ENCODE peak calls at places on chromosomes 16 and 17, in four cellular contexts. F is non-pigmented ciliary epithelial cell, W is left ventricle myocardium inferior, Q is germinal center. L is an unnamed sample.

GRCh38 chr16:85626191-85626951 is 13.2 kb downstream of the GSE1 start:
- DNase-seq in W (peak; percentile 40), Q (no peak), F (no peak), L (no peak)

GRCh38 chr16:57022445-57022844 is 33.1 kb downstream of the NLRC5 start:
- DNase-seq in Q (no peak), W (no peak), F (no peak), L (no peak)

GRCh38 chr16:1215574-1216295 is 9.3 kb downstream of the TPSG1 start:
- DNase-seq in F (no peak), W (no peak), Q (no peak), L (no peak)

GRCh38 chr17:72719582-72720493 is 372.6 kb downstream of the SLC39A11 start:
- DNase-seq in Q (no peak), W (no peak), F (no peak), L (no peak)

GRCh38 chr17:79038545-79039135 is 14.7 kb downstream of the C1QTNF1 start:
- DNase-seq in F (peak; percentile 64), Q (no peak), W (no peak), L (peak; percentile 21)

GRCh38 chr16:1533443-1533951 is at the start of gene TMEM204:
- DNase-seq in W (peak; percentile 86), F (no peak), Q (no peak), L (peak; percentile 81)

GRCh38 chr17:49898547-49899490 is 51.0 kb upstream of the TAC4 start:
- DNase-seq in W (no peak), F (no peak), Q (no peak), L (no peak)

GRCh38 chr17:37770631-37771518 is 26.0 kb upstream of the HNF1B start:
- DNase-seq in Q (no peak), W (peak; percentile 29), F (no peak), L (no peak)

GRCh38 chr16:70573451-70574121 is 50.0 kb downstream of the SF3B3 start:
- DNase-seq in W (peak; percentile 45), F (peak; percentile 88), Q (no peak), L (no peak)

GRCh38 chr17:77735341-77736206 is 222.9 kb upstream of the TNRC6C start:
- DNase-seq in Q (no peak), F (no peak), W (peak; percentile 69), L (peak; percentile 70)

GRCh38 chr16:86523166-86523740 is 12.9 kb downstream of the FOXF1 start:
- DNase-seq in W (peak; percentile 0), F (no peak), Q (no peak), L (no peak)

GRCh38 chr17:61349350-61349749 is 50.3 kb upstream of the TBX2 start:
- DNase-seq in W (no peak), Q (no peak), F (no peak), L (no peak)

GRCh38 chr17:41835800-41836549 is at the start of gene NT5C3B:
- DNase-seq in F (no peak), Q (peak; percentile 88), W (peak; percentile 65), L (peak; percentile 68)

GRCh38 chr17:49578963-49579500 is 3.4 kb downstream of the NXPH3 start:
- DNase-seq in W (no peak), Q (no peak), F (no peak), L (no peak)

GRCh38 chr17:73142763-73143395 is 21.9 kb upstream of the SSTR2 start:
- DNase-seq in Q (no peak), W (no peak), F (no peak), L (no peak)

GRCh38 chr17:67994827-67995567 is 1.3 kb downstream of the C17orf58 start:
- DNase-seq in F (no peak), Q (no peak), W (no peak), L (peak; percentile 30)

GRCh38 chr16:69217433-69217832 is 30.5 kb downstream of the SNTB2 start:
- DNase-seq in W (no peak), Q (no peak), F (peak; percentile 55), L (no peak)

GRCh38 chr16:87043273-87044030 is 273.7 kb downstream of the C16orf95 start:
- DNase-seq in F (no peak), W (no peak), Q (no peak), L (no peak)

GRCh38 chr17:17032131-17032692 is 10.0 kb upstream of the MPRIP start:
- DNase-seq in F (no peak), Q (no peak), W (peak; percentile 57), L (no peak)

GRCh38 chr16:70753228-70753627 is 47.7 kb downstream of the VAC14 start:
- DNase-seq in Q (no peak), F (no peak), W (no peak), L (no peak)

GRCh38 chr16:57761957-57762356 is 26.4 kb downstream of the KATNB1 start:
- DNase-seq in F (no peak), Q (no peak), W (no peak), L (no peak)

GRCh38 chr17:27768858-27769410 is 31.4 kb downstream of the NOS2 start:
- DNase-seq in Q (no peak), F (no peak), W (no peak), L (no peak)

GRCh38 chr17:83196088-83196765 is 116.8 kb downstream of the METRNL start:
- DNase-seq in W (peak; percentile 17), Q (no peak), F (no peak), L (no peak)

GRCh38 chr17:9204623-9205329 is 183.5 kb downstream of the NTN1 start:
- DNase-seq in F (no peak), Q (peak; percentile 21), W (no peak), L (no peak)

GRCh38 chr16:56339431-56340195 is 85.7 kb downstream of the AMFR start:
- DNase-seq in W (no peak), Q (no peak), F (no peak), L (no peak)

GRCh38 chr17:74977802-74978201 is 5.2 kb upstream of the HID1 start:
- DNase-seq in W (no peak), F (no peak), Q (no peak), L (no peak)

GRCh38 chr17:81379523-81379942 is 15.7 kb upstream of the BAHCC1 start:
- DNase-seq in W (no peak), Q (no peak), F (no peak), L (no peak)

GRCh38 chr16:11224096-11224893 is 31.7 kb downstream of the SOCS1 start:
- DNase-seq in Q (peak; percentile 88), W (peak; percentile 85), F (no peak), L (peak; percentile 62)

GRCh38 chr16:77574867-77575619 is 140.2 kb upstream of the ADAMTS18 start:
- DNase-seq in F (no peak), W (no peak), Q (no peak), L (peak; percentile 24)

GRCh38 chr17:42404326-42405055 is 16.2 kb upstream of the STAT3 start:
- DNase-seq in F (no peak), W (no peak), Q (no peak), L (no peak)

GRCh38 chr16:88569614-88569984 is 604 bp upstream of the ZC3H18 start:
- DNase-seq in F (no peak), Q (no peak), W (peak; percentile 33), L (peak; percentile 34)

GRCh38 chr16:60929-61878 is 7.6 kb downstream of the SNRNP25 start:
- DNase-seq in Q (no peak), W (no peak), F (no peak), L (no peak)

GRCh38 chr16:14309001-14309886 is 238.1 kb downstream of the MRTFB start:
- DNase-seq in F (no peak), Q (peak; percentile 58), W (no peak), L (no peak)

GRCh38 chr16:72877374-72878028 is 170.4 kb downstream of the ZFHX3 start:
- DNase-seq in W (no peak), F (peak; percentile 79), Q (no peak), L (no peak)

GRCh38 chr17:34442387-34443111 is 79.5 kb upstream of the CCL1 start:
- DNase-seq in W (no peak), F (no peak), Q (no peak), L (no peak)

GRCh38 chr17:28540231-28540630 is 12.2 kb downstream of the UNC119 start:
- DNase-seq in Q (no peak), F (no peak), W (no peak), L (no peak)